ENCODE peak calls at places on chromosomes 13 and 19, in ten cellular contexts. One of them, this sample, is unnamed.

GRCh38 chr13:39052944-39053343 is 14.7 kb downstream of the NHLRC3 start:
- DNase-seq in heart right ventricle: no peak
- DNase-seq in tibial nerve: no peak
- DNase-seq in transverse colon: no peak
- DNase-seq in naive thymus-derived CD4-positive, alpha-beta T cell: no peak
- DNase-seq in A549: no peak
- DNase-seq in upper lobe of left lung: no peak
- DNase-seq in uterus: no peak
- DNase-seq in Peyer's patch: no peak
- DNase-seq in ovary: no peak
- DNase-seq in this sample: no peak

GRCh38 chr13:76285463-76285862 is 600.7 kb downstream of the KCTD12 start:
- DNase-seq in transverse colon: no peak
- DNase-seq in uterus: no peak
- DNase-seq in upper lobe of left lung: no peak
- DNase-seq in tibial nerve: no peak
- DNase-seq in Peyer's patch: no peak
- DNase-seq in heart right ventricle: no peak
- DNase-seq in ovary: no peak
- DNase-seq in naive thymus-derived CD4-positive, alpha-beta T cell: no peak
- DNase-seq in A549: no peak
- DNase-seq in this sample: no peak

GRCh38 chr19:1492474-1493006 is 1.6 kb downstream of the REEP6 start:
- DNase-seq in uterus: no peak
- DNase-seq in A549: no peak
- DNase-seq in heart right ventricle: no peak
- DNase-seq in ovary: no peak
- DNase-seq in tibial nerve: no peak
- DNase-seq in Peyer's patch: peak
- DNase-seq in transverse colon: no peak
- DNase-seq in upper lobe of left lung: peak
- DNase-seq in naive thymus-derived CD4-positive, alpha-beta T cell: no peak
- DNase-seq in this sample: peak

GRCh38 chr19:41753159-41753558 is 2.2 kb upstream of the CEACAM6 start:
- DNase-seq in A549: peak
- DNase-seq in ovary: no peak
- DNase-seq in naive thymus-derived CD4-positive, alpha-beta T cell: peak
- DNase-seq in transverse colon: peak
- DNase-seq in uterus: no peak
- DNase-seq in tibial nerve: peak
- DNase-seq in upper lobe of left lung: peak
- DNase-seq in heart right ventricle: no peak
- DNase-seq in Peyer's patch: peak
- DNase-seq in this sample: peak

GRCh38 chr13:77375554-77375953 is 48.7 kb upstream of the MYCBP2 start:
- DNase-seq in ovary: no peak
- DNase-seq in heart right ventricle: no peak
- DNase-seq in A549: no peak
- DNase-seq in upper lobe of left lung: no peak
- DNase-seq in tibial nerve: no peak
- DNase-seq in transverse colon: no peak
- DNase-seq in Peyer's patch: no peak
- DNase-seq in uterus: no peak
- DNase-seq in naive thymus-derived CD4-positive, alpha-beta T cell: no peak
- DNase-seq in this sample: no peak

GRCh38 chr13:74758188-74758587 is 624.0 kb upstream of the KLF12 start:
- DNase-seq in transverse colon: no peak
- DNase-seq in tibial nerve: no peak
- DNase-seq in A549: no peak
- DNase-seq in Peyer's patch: no peak
- DNase-seq in upper lobe of left lung: no peak
- DNase-seq in uterus: no peak
- DNase-seq in naive thymus-derived CD4-positive, alpha-beta T cell: no peak
- DNase-seq in ovary: no peak
- DNase-seq in heart right ventricle: no peak
- DNase-seq in this sample: no peak

GRCh38 chr19:40492274-40492673 is 25.5 kb downstream of the SPTBN4 start:
- DNase-seq in A549: no peak
- DNase-seq in uterus: no peak
- DNase-seq in transverse colon: no peak
- DNase-seq in heart right ventricle: no peak
- DNase-seq in Peyer's patch: no peak
- DNase-seq in upper lobe of left lung: no peak
- DNase-seq in naive thymus-derived CD4-positive, alpha-beta T cell: no peak
- DNase-seq in tibial nerve: no peak
- DNase-seq in ovary: no peak
- DNase-seq in this sample: no peak

GRCh38 chr13:90445179-90445578 is 902.3 kb upstream of the MIR17HG start:
- DNase-seq in naive thymus-derived CD4-positive, alpha-beta T cell: no peak
- DNase-seq in transverse colon: no peak
- DNase-seq in tibial nerve: no peak
- DNase-seq in Peyer's patch: no peak
- DNase-seq in ovary: no peak
- DNase-seq in upper lobe of left lung: no peak
- DNase-seq in A549: peak
- DNase-seq in heart right ventricle: no peak
- DNase-seq in uterus: no peak
- DNase-seq in this sample: no peak

GRCh38 chr13:41520699-41521630 is 63.6 kb downstream of the RGCC start:
- DNase-seq in tibial nerve: no peak
- DNase-seq in uterus: no peak
- DNase-seq in upper lobe of left lung: no peak
- DNase-seq in Peyer's patch: no peak
- DNase-seq in heart right ventricle: no peak
- DNase-seq in A549: no peak
- DNase-seq in ovary: no peak
- DNase-seq in transverse colon: no peak
- DNase-seq in naive thymus-derived CD4-positive, alpha-beta T cell: no peak
- DNase-seq in this sample: no peak

GRCh38 chr13:99064624-99065249 is 86.9 kb upstream of the DOCK9 start:
- DNase-seq in naive thymus-derived CD4-positive, alpha-beta T cell: no peak
- DNase-seq in upper lobe of left lung: no peak
- DNase-seq in A549: no peak
- DNase-seq in tibial nerve: no peak
- DNase-seq in heart right ventricle: no peak
- DNase-seq in transverse colon: no peak
- DNase-seq in Peyer's patch: no peak
- DNase-seq in ovary: no peak
- DNase-seq in uterus: no peak
- DNase-seq in this sample: no peak

GRCh38 chr19:11639602-11640471 is 42.6 kb downstream of the ZNF627 start:
- DNase-seq in A549: peak
- DNase-seq in transverse colon: peak
- DNase-seq in heart right ventricle: peak
- DNase-seq in uterus: peak
- DNase-seq in upper lobe of left lung: peak
- DNase-seq in Peyer's patch: peak
- DNase-seq in tibial nerve: peak
- DNase-seq in ovary: peak
- DNase-seq in naive thymus-derived CD4-positive, alpha-beta T cell: peak
- DNase-seq in this sample: peak

GRCh38 chr13:21076265-21076653 is 14.9 kb upstream of the LATS2 start:
- DNase-seq in ovary: peak
- DNase-seq in upper lobe of left lung: peak
- DNase-seq in heart right ventricle: no peak
- DNase-seq in A549: no peak
- DNase-seq in Peyer's patch: no peak
- DNase-seq in uterus: no peak
- DNase-seq in transverse colon: no peak
- DNase-seq in tibial nerve: no peak
- DNase-seq in naive thymus-derived CD4-positive, alpha-beta T cell: no peak
- DNase-seq in this sample: no peak

GRCh38 chr19:29326351-29326750 is 113.4 kb upstream of the UQCRFS1 start:
- DNase-seq in naive thymus-derived CD4-positive, alpha-beta T cell: no peak
- DNase-seq in A549: no peak
- DNase-seq in ovary: no peak
- DNase-seq in heart right ventricle: no peak
- DNase-seq in upper lobe of left lung: no peak
- DNase-seq in uterus: no peak
- DNase-seq in Peyer's patch: no peak
- DNase-seq in tibial nerve: no peak
- DNase-seq in transverse colon: no peak
- DNase-seq in this sample: no peak

GRCh38 chr19:12833747-12834417 is 497 bp downstream of the RTBDN start:
- DNase-seq in Peyer's patch: no peak
- DNase-seq in heart right ventricle: no peak
- DNase-seq in A549: no peak
- DNase-seq in tibial nerve: no peak
- DNase-seq in naive thymus-derived CD4-positive, alpha-beta T cell: no peak
- DNase-seq in ovary: no peak
- DNase-seq in uterus: no peak
- DNase-seq in transverse colon: peak
- DNase-seq in upper lobe of left lung: peak
- DNase-seq in this sample: peak
- H3K4me3 ChIP-seq in Peyer's patch: peak
- H3K4me3 ChIP-seq in heart right ventricle: peak
- H3K4me3 ChIP-seq in A549: peak
- H3K4me3 ChIP-seq in tibial nerve: peak
- H3K4me3 ChIP-seq in naive thymus-derived CD4-positive, alpha-beta T cell: no peak
- H3K4me3 ChIP-seq in ovary: peak
- H3K4me3 ChIP-seq in uterus: no peak
- H3K4me3 ChIP-seq in transverse colon: peak
- H3K4me3 ChIP-seq in upper lobe of left lung: peak
- H3K4me3 ChIP-seq in this sample: no peak

GRCh38 chr13:113882716-113883115 is 18.8 kb upstream of the GAS6 start:
- DNase-seq in tibial nerve: no peak
- DNase-seq in uterus: no peak
- DNase-seq in ovary: no peak
- DNase-seq in upper lobe of left lung: peak
- DNase-seq in Peyer's patch: no peak
- DNase-seq in heart right ventricle: no peak
- DNase-seq in A549: no peak
- DNase-seq in transverse colon: no peak
- DNase-seq in naive thymus-derived CD4-positive, alpha-beta T cell: no peak
- DNase-seq in this sample: no peak

GRCh38 chr13:113881614-113882265 is 17.9 kb upstream of the GAS6 start:
- DNase-seq in naive thymus-derived CD4-positive, alpha-beta T cell: peak
- DNase-seq in Peyer's patch: no peak
- DNase-seq in heart right ventricle: peak
- DNase-seq in A549: no peak
- DNase-seq in tibial nerve: no peak
- DNase-seq in uterus: no peak
- DNase-seq in ovary: no peak
- DNase-seq in transverse colon: no peak
- DNase-seq in upper lobe of left lung: no peak
- DNase-seq in this sample: no peak

GRCh38 chr13:113883314-113883811 is 19.5 kb upstream of the GAS6 start:
- DNase-seq in A549: no peak
- DNase-seq in tibial nerve: no peak
- DNase-seq in transverse colon: no peak
- DNase-seq in upper lobe of left lung: peak
- DNase-seq in uterus: no peak
- DNase-seq in heart right ventricle: no peak
- DNase-seq in ovary: no peak
- DNase-seq in naive thymus-derived CD4-positive, alpha-beta T cell: no peak
- DNase-seq in Peyer's patch: no peak
- DNase-seq in this sample: no peak

GRCh38 chr13:113880651-113881611 is 17.1 kb upstream of the GAS6 start:
- DNase-seq in ovary: no peak
- DNase-seq in upper lobe of left lung: no peak
- DNase-seq in uterus: no peak
- DNase-seq in naive thymus-derived CD4-positive, alpha-beta T cell: no peak
- DNase-seq in tibial nerve: no peak
- DNase-seq in A549: no peak
- DNase-seq in transverse colon: no peak
- DNase-seq in heart right ventricle: no peak
- DNase-seq in Peyer's patch: no peak
- DNase-seq in this sample: no peak

GRCh38 chr13:113882266-113882627 is 18.4 kb upstream of the GAS6 start:
- DNase-seq in naive thymus-derived CD4-positive, alpha-beta T cell: no peak
- DNase-seq in transverse colon: no peak
- DNase-seq in ovary: no peak
- DNase-seq in upper lobe of left lung: no peak
- DNase-seq in heart right ventricle: peak
- DNase-seq in A549: no peak
- DNase-seq in uterus: no peak
- DNase-seq in Peyer's patch: no peak
- DNase-seq in tibial nerve: peak
- DNase-seq in this sample: no peak
- H3K27ac ChIP-seq in naive thymus-derived CD4-positive, alpha-beta T cell: no peak
- H3K27ac ChIP-seq in transverse colon: peak
- H3K27ac ChIP-seq in ovary: no peak
- H3K27ac ChIP-seq in upper lobe of left lung: peak
- H3K27ac ChIP-seq in heart right ventricle: peak
- H3K27ac ChIP-seq in A549: no peak
- H3K27ac ChIP-seq in uterus: peak
- H3K27ac ChIP-seq in Peyer's patch: no peak
- H3K27ac ChIP-seq in tibial nerve: peak
- H3K27ac ChIP-seq in this sample: peak

DNA sequence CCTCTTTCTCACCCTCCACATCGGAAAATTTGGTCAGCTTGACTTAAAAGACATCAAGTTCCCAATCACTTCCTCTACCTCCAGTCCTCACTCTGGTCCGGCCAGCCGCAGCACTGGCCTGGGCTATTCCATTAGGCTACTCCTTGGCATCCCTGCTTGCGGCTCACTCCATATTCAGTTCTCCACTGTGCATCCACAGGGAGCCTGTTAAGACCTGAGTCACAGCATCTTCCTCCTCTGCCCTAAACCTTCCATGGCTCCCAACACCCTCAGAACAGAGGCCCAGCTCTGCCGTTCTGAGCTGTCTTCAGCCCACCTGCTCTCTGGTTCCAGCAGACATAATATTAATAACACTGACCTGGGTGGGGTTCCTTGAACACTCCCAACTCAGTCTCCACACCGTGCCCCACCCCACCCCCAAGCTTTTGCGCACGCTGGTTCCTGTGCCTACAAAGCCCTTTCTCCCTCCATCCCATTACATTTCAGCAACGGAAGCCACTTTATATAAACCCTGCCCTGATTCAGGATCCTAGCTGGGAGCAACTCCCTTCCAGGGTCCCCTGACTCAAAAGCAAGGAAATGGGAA is 991 bp downstream of the ZNF792 start:
- DNase-seq in A549: no peak
- DNase-seq in ovary: no peak
- DNase-seq in naive thymus-derived CD4-positive, alpha-beta T cell: no peak
- DNase-seq in tibial nerve: no peak
- DNase-seq in upper lobe of left lung: no peak
- DNase-seq in transverse colon: no peak
- DNase-seq in uterus: no peak
- DNase-seq in Peyer's patch: no peak
- DNase-seq in heart right ventricle: no peak
- DNase-seq in this sample: peak
- H3K4me3 ChIP-seq in A549: peak
- H3K4me3 ChIP-seq in ovary: peak
- H3K4me3 ChIP-seq in naive thymus-derived CD4-positive, alpha-beta T cell: peak
- H3K4me3 ChIP-seq in tibial nerve: peak
- H3K4me3 ChIP-seq in upper lobe of left lung: peak
- H3K4me3 ChIP-seq in transverse colon: peak
- H3K4me3 ChIP-seq in uterus: peak
- H3K4me3 ChIP-seq in Peyer's patch: peak
- H3K4me3 ChIP-seq in heart right ventricle: peak
- H3K4me3 ChIP-seq in this sample: peak

DNA sequence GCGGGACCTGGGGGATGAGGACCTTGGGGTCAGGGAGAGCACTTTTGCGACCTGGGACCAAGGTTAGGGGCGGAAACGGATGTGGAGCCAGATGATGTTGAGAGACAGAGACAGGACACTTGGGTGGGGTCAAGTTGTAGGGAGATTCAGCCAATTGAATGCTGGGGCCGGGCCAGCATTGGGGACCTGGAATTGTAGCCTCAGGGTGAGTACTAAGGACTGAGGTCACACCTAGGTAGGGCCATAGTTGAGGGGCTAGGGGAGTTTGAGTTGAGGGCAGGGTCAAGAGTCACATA is 1.2 kb downstream of the ALKBH7 start:
- DNase-seq in tibial nerve: no peak
- DNase-seq in heart right ventricle: no peak
- DNase-seq in transverse colon: no peak
- DNase-seq in upper lobe of left lung: no peak
- DNase-seq in uterus: no peak
- DNase-seq in naive thymus-derived CD4-positive, alpha-beta T cell: no peak
- DNase-seq in A549: no peak
- DNase-seq in Peyer's patch: no peak
- DNase-seq in ovary: no peak
- DNase-seq in this sample: no peak
- H3K27ac ChIP-seq in tibial nerve: peak
- H3K27ac ChIP-seq in heart right ventricle: peak
- H3K27ac ChIP-seq in transverse colon: peak
- H3K27ac ChIP-seq in upper lobe of left lung: peak
- H3K27ac ChIP-seq in uterus: peak
- H3K27ac ChIP-seq in naive thymus-derived CD4-positive, alpha-beta T cell: peak
- H3K27ac ChIP-seq in A549: peak
- H3K27ac ChIP-seq in Peyer's patch: peak
- H3K27ac ChIP-seq in ovary: peak
- H3K27ac ChIP-seq in this sample: peak